ENCODE peak calls at places on chromosomes 6 and 20, in seven cellular contexts. One of them, this sample, is unnamed.

GRCh38 chr6:32332433-32332832 is 39.3 kb downstream of the TSBP1 start:
- DNase-seq in DMS 273 treated with DMSO at 0.1 percent for 48 hours: no peak
- DNase-seq in fibroblast of the aortic adventitia: no peak
- DNase-seq in anterior cingulate cortex: no peak
- DNase-seq in cardiac fibroblast: no peak
- DNase-seq in IMR-90: no peak
- DNase-seq in prostate gland: no peak
- DNase-seq in this sample: no peak

GRCh38 chr6:125445054-125445453 is 143.3 kb upstream of the HDDC2 start:
- DNase-seq in IMR-90: no peak
- DNase-seq in fibroblast of the aortic adventitia: no peak
- DNase-seq in DMS 273 treated with DMSO at 0.1 percent for 48 hours: no peak
- DNase-seq in prostate gland: no peak
- DNase-seq in cardiac fibroblast: no peak
- DNase-seq in anterior cingulate cortex: no peak
- DNase-seq in this sample: no peak

GRCh38 chr6:105567140-105567539 is 164.3 kb upstream of the PREP start:
- DNase-seq in fibroblast of the aortic adventitia: no peak
- DNase-seq in DMS 273 treated with DMSO at 0.1 percent for 48 hours: no peak
- DNase-seq in IMR-90: no peak
- DNase-seq in prostate gland: no peak
- DNase-seq in cardiac fibroblast: no peak
- DNase-seq in anterior cingulate cortex: no peak
- DNase-seq in this sample: no peak

GRCh38 chr6:169853196-169854082 is 102.0 kb downstream of the ERMARD start:
- DNase-seq in cardiac fibroblast: no peak
- DNase-seq in prostate gland: no peak
- DNase-seq in fibroblast of the aortic adventitia: no peak
- DNase-seq in IMR-90: no peak
- DNase-seq in DMS 273 treated with DMSO at 0.1 percent for 48 hours: no peak
- DNase-seq in anterior cingulate cortex: no peak
- DNase-seq in this sample: no peak

GRCh38 chr6:118578617-118579016 is 30.5 kb downstream of the PLN start:
- DNase-seq in cardiac fibroblast: peak; percentile 7
- DNase-seq in anterior cingulate cortex: no peak
- DNase-seq in prostate gland: no peak
- DNase-seq in DMS 273 treated with DMSO at 0.1 percent for 48 hours: no peak
- DNase-seq in fibroblast of the aortic adventitia: no peak
- DNase-seq in IMR-90: no peak
- DNase-seq in this sample: no peak

GRCh38 chr6:153790048-153790447 is 249.0 kb upstream of the OPRM1 start:
- DNase-seq in cardiac fibroblast: peak; percentile 96
- DNase-seq in fibroblast of the aortic adventitia: peak; percentile 49
- DNase-seq in DMS 273 treated with DMSO at 0.1 percent for 48 hours: no peak
- DNase-seq in anterior cingulate cortex: no peak
- DNase-seq in prostate gland: no peak
- DNase-seq in IMR-90: peak; percentile 13
- DNase-seq in this sample: peak; percentile 27

GRCh38 chr6:37025621-37026466 is 20.4 kb downstream of the FGD2 start:
- DNase-seq in anterior cingulate cortex: no peak
- DNase-seq in IMR-90: no peak
- DNase-seq in prostate gland: no peak
- DNase-seq in DMS 273 treated with DMSO at 0.1 percent for 48 hours: no peak
- DNase-seq in fibroblast of the aortic adventitia: no peak
- DNase-seq in cardiac fibroblast: no peak
- DNase-seq in this sample: no peak

GRCh38 chr20:57786304-57786942 is 76.6 kb upstream of the PMEPA1 start:
- DNase-seq in DMS 273 treated with DMSO at 0.1 percent for 48 hours: no peak
- DNase-seq in prostate gland: no peak
- DNase-seq in fibroblast of the aortic adventitia: no peak
- DNase-seq in anterior cingulate cortex: no peak
- DNase-seq in IMR-90: no peak
- DNase-seq in cardiac fibroblast: no peak
- DNase-seq in this sample: no peak

GRCh38 chr20:38393259-38393658 is 41.9 kb downstream of the SNHG17 start:
- DNase-seq in anterior cingulate cortex: no peak
- DNase-seq in IMR-90: no peak
- DNase-seq in DMS 273 treated with DMSO at 0.1 percent for 48 hours: no peak
- DNase-seq in cardiac fibroblast: no peak
- DNase-seq in fibroblast of the aortic adventitia: no peak
- DNase-seq in prostate gland: no peak
- DNase-seq in this sample: no peak

GRCh38 chr20:40265872-40266533 is 423.0 kb downstream of the MAFB start:
- DNase-seq in prostate gland: peak; percentile 38
- DNase-seq in cardiac fibroblast: peak; percentile 44
- DNase-seq in anterior cingulate cortex: no peak
- DNase-seq in IMR-90: no peak
- DNase-seq in fibroblast of the aortic adventitia: peak; percentile 39
- DNase-seq in DMS 273 treated with DMSO at 0.1 percent for 48 hours: no peak
- DNase-seq in this sample: peak; percentile 6

GRCh38 chr6:138499303-138499991 is at the start of gene NHSL1:
- DNase-seq in fibroblast of the aortic adventitia: no peak
- DNase-seq in IMR-90: peak; percentile 26
- DNase-seq in DMS 273 treated with DMSO at 0.1 percent for 48 hours: peak; percentile 97
- DNase-seq in cardiac fibroblast: no peak
- DNase-seq in prostate gland: no peak
- DNase-seq in anterior cingulate cortex: no peak
- DNase-seq in this sample: no peak

GRCh38 chr6:12729467-12729866 is 12.9 kb downstream of the PHACTR1 start:
- DNase-seq in cardiac fibroblast: no peak
- DNase-seq in anterior cingulate cortex: no peak
- DNase-seq in IMR-90: no peak
- DNase-seq in fibroblast of the aortic adventitia: no peak
- DNase-seq in prostate gland: no peak
- DNase-seq in DMS 273 treated with DMSO at 0.1 percent for 48 hours: no peak
- DNase-seq in this sample: no peak

GRCh38 chr6:90040931-90041330 is 146.7 kb downstream of the GJA10 start:
- DNase-seq in prostate gland: no peak
- DNase-seq in IMR-90: no peak
- DNase-seq in fibroblast of the aortic adventitia: no peak
- DNase-seq in DMS 273 treated with DMSO at 0.1 percent for 48 hours: no peak
- DNase-seq in cardiac fibroblast: no peak
- DNase-seq in anterior cingulate cortex: no peak
- DNase-seq in this sample: no peak

GRCh38 chr20:47677314-47678129 is 107.8 kb downstream of the SULF2 start:
- DNase-seq in DMS 273 treated with DMSO at 0.1 percent for 48 hours: no peak
- DNase-seq in cardiac fibroblast: peak; percentile 46
- DNase-seq in anterior cingulate cortex: peak; percentile 4
- DNase-seq in IMR-90: peak; percentile 16
- DNase-seq in fibroblast of the aortic adventitia: no peak
- DNase-seq in prostate gland: peak; percentile 46
- DNase-seq in this sample: peak; percentile 5

GRCh38 chr20:17807670-17808069 is 107.9 kb downstream of the BANF2 start:
- DNase-seq in fibroblast of the aortic adventitia: peak; percentile 16
- DNase-seq in DMS 273 treated with DMSO at 0.1 percent for 48 hours: no peak
- DNase-seq in IMR-90: peak; percentile 18
- DNase-seq in anterior cingulate cortex: no peak
- DNase-seq in prostate gland: no peak
- DNase-seq in cardiac fibroblast: peak; percentile 55
- DNase-seq in this sample: no peak

GRCh38 chr6:6890400-6890858 is 217.3 kb upstream of the RREB1 start:
- DNase-seq in IMR-90: no peak
- DNase-seq in anterior cingulate cortex: no peak
- DNase-seq in prostate gland: no peak
- DNase-seq in cardiac fibroblast: peak; percentile 9
- DNase-seq in DMS 273 treated with DMSO at 0.1 percent for 48 hours: no peak
- DNase-seq in fibroblast of the aortic adventitia: peak; percentile 19
- DNase-seq in this sample: no peak

GRCh38 chr20:11144114-11144513 is 470.3 kb upstream of the JAG1 start:
- DNase-seq in prostate gland: no peak
- DNase-seq in fibroblast of the aortic adventitia: peak; percentile 94
- DNase-seq in IMR-90: peak; percentile 93
- DNase-seq in DMS 273 treated with DMSO at 0.1 percent for 48 hours: no peak
- DNase-seq in cardiac fibroblast: peak; percentile 96
- DNase-seq in anterior cingulate cortex: no peak
- DNase-seq in this sample: peak; percentile 83

GRCh38 chr6:42963855-42964605 is 3.5 kb downstream of the GNMT start:
- DNase-seq in prostate gland: no peak
- DNase-seq in IMR-90: peak; percentile 58
- DNase-seq in DMS 273 treated with DMSO at 0.1 percent for 48 hours: peak; percentile 67
- DNase-seq in cardiac fibroblast: peak; percentile 63
- DNase-seq in anterior cingulate cortex: no peak
- DNase-seq in fibroblast of the aortic adventitia: peak; percentile 45
- DNase-seq in this sample: peak; percentile 22

GRCh38 chr6:37915463-37915862 is 95.9 kb downstream of the ZFAND3 start:
- DNase-seq in anterior cingulate cortex: no peak
- DNase-seq in prostate gland: no peak
- DNase-seq in cardiac fibroblast: no peak
- DNase-seq in IMR-90: no peak
- DNase-seq in fibroblast of the aortic adventitia: no peak
- DNase-seq in DMS 273 treated with DMSO at 0.1 percent for 48 hours: no peak
- DNase-seq in this sample: no peak

GRCh38 chr6:30443657-30444450 is 45.5 kb upstream of the HLA-E start:
- DNase-seq in anterior cingulate cortex: no peak
- DNase-seq in prostate gland: no peak
- DNase-seq in cardiac fibroblast: no peak
- DNase-seq in IMR-90: peak; percentile 14
- DNase-seq in DMS 273 treated with DMSO at 0.1 percent for 48 hours: no peak
- DNase-seq in fibroblast of the aortic adventitia: peak; percentile 10
- DNase-seq in this sample: no peak

GRCh38 chr6:16966821-16967817 is 134.7 kb upstream of the STMND1 start:
- DNase-seq in IMR-90: no peak
- DNase-seq in DMS 273 treated with DMSO at 0.1 percent for 48 hours: no peak
- DNase-seq in cardiac fibroblast: no peak
- DNase-seq in anterior cingulate cortex: no peak
- DNase-seq in fibroblast of the aortic adventitia: no peak
- DNase-seq in prostate gland: no peak
- DNase-seq in this sample: no peak

GRCh38 chr6:87026961-87027360 is 67.9 kb downstream of the CGA start:
- DNase-seq in DMS 273 treated with DMSO at 0.1 percent for 48 hours: no peak
- DNase-seq in IMR-90: no peak
- DNase-seq in fibroblast of the aortic adventitia: no peak
- DNase-seq in cardiac fibroblast: no peak
- DNase-seq in prostate gland: no peak
- DNase-seq in anterior cingulate cortex: no peak
- DNase-seq in this sample: no peak

GRCh38 chr6:90429713-90430112 is 133.1 kb upstream of the BACH2 start:
- DNase-seq in anterior cingulate cortex: no peak
- DNase-seq in fibroblast of the aortic adventitia: no peak
- DNase-seq in prostate gland: no peak
- DNase-seq in cardiac fibroblast: peak; percentile 18
- DNase-seq in IMR-90: no peak
- DNase-seq in DMS 273 treated with DMSO at 0.1 percent for 48 hours: no peak
- DNase-seq in this sample: peak; percentile 5

GRCh38 chr20:1934578-1935573 is 39.7 kb downstream of the SIRPA start:
- DNase-seq in cardiac fibroblast: peak; percentile 98
- DNase-seq in DMS 273 treated with DMSO at 0.1 percent for 48 hours: no peak
- DNase-seq in IMR-90: peak; percentile 78
- DNase-seq in prostate gland: no peak
- DNase-seq in fibroblast of the aortic adventitia: peak; percentile 98
- DNase-seq in anterior cingulate cortex: no peak
- DNase-seq in this sample: peak; percentile 18

GRCh38 chr20:56431451-56431850 is 19.4 kb downstream of the CASS4 start:
- DNase-seq in cardiac fibroblast: no peak
- DNase-seq in prostate gland: no peak
- DNase-seq in IMR-90: no peak
- DNase-seq in fibroblast of the aortic adventitia: no peak
- DNase-seq in DMS 273 treated with DMSO at 0.1 percent for 48 hours: no peak
- DNase-seq in anterior cingulate cortex: no peak
- DNase-seq in this sample: no peak

GRCh38 chr20:43681991-43682410 is 15.1 kb downstream of the MYBL2 start:
- DNase-seq in anterior cingulate cortex: no peak
- DNase-seq in prostate gland: no peak
- DNase-seq in DMS 273 treated with DMSO at 0.1 percent for 48 hours: peak; percentile 39
- DNase-seq in cardiac fibroblast: no peak
- DNase-seq in IMR-90: no peak
- DNase-seq in fibroblast of the aortic adventitia: no peak
- DNase-seq in this sample: no peak

GRCh38 chr6:54440549-54440948 is 132.3 kb downstream of the TINAG start:
- DNase-seq in DMS 273 treated with DMSO at 0.1 percent for 48 hours: no peak
- DNase-seq in IMR-90: no peak
- DNase-seq in fibroblast of the aortic adventitia: no peak
- DNase-seq in anterior cingulate cortex: no peak
- DNase-seq in cardiac fibroblast: no peak
- DNase-seq in prostate gland: no peak
- DNase-seq in this sample: peak; percentile 6

GRCh38 chr20:20205141-20205861 is 153.0 kb downstream of the CFAP61 start:
- DNase-seq in IMR-90: no peak
- DNase-seq in fibroblast of the aortic adventitia: no peak
- DNase-seq in anterior cingulate cortex: no peak
- DNase-seq in DMS 273 treated with DMSO at 0.1 percent for 48 hours: peak; percentile 73
- DNase-seq in prostate gland: no peak
- DNase-seq in cardiac fibroblast: no peak
- DNase-seq in this sample: no peak